ENCODE peak calls at places on chromosomes 6 and 20, in nine cellular contexts. H, T, R, D, B, X, A, L and O are unnamed samples.

GRCh38 chr20:14334306-14334930 is 3.0 kb downstream of the FLRT3 start:
- DNase-seq in X (peak; percentile 13), R (peak; percentile 70), L (no peak), D (peak; percentile 45), A (no peak), H (peak; percentile 49), B (peak; percentile 60), T (peak; percentile 75), O (peak; percentile 78)

GRCh38 chr20:24690408-24690807 is 221.0 kb downstream of the SYNDIG1 start:
- DNase-seq in L (peak; percentile 21), B (no peak), T (no peak), X (no peak), A (peak; percentile 5), H (no peak), R (no peak), D (no peak), O (no peak)

GRCh38 chr6:53326372-53327016 is 22.3 kb downstream of the ELOVL5 start:
- DNase-seq in L (no peak), R (peak; percentile 93), B (peak; percentile 94), X (no peak), T (no peak), H (no peak), D (no peak), A (no peak), O (peak; percentile 97)

GRCh38 chr6:134031696-134032255 is 20.6 kb downstream of the SLC2A12 start:
- DNase-seq in A (no peak), H (no peak), T (no peak), R (no peak), X (no peak), L (no peak), B (peak; percentile 19), D (no peak), O (no peak)

GRCh38 chr20:5510446-5510845 is 193.7 kb upstream of the PROKR2 start:
- DNase-seq in B (no peak), X (no peak), L (no peak), A (no peak), R (peak; percentile 13), H (no peak), D (no peak), T (peak; percentile 61), O (no peak)

GRCh38 chr6:108174371-108175175 is 8.8 kb downstream of the NR2E1 start:
- DNase-seq in B (peak; percentile 26), T (peak; percentile 84), H (no peak), D (no peak), X (no peak), A (peak; percentile 30), L (no peak), R (peak; percentile 64), O (no peak)

GRCh38 chr6:168196385-168196860 is 117.4 kb upstream of the FRMD1 start:
- DNase-seq in D (no peak), X (peak; percentile 75), B (no peak), A (no peak), T (no peak), R (no peak), H (no peak), L (no peak), O (peak; percentile 48)

GRCh38 chr6:56833873-56834272 is 121.0 kb upstream of the BEND6 start:
- DNase-seq in X (no peak), B (no peak), L (no peak), H (no peak), D (no peak), T (no peak), R (no peak), A (no peak), O (no peak)

GRCh38 chr6:3081965-3082364 is 13.7 kb downstream of the RIPK1 start:
- DNase-seq in T (no peak), D (no peak), A (no peak), H (no peak), X (no peak), B (no peak), R (no peak), L (no peak), O (no peak)

GRCh38 chr6:143279385-143279784 is 171.1 kb downstream of the ADAT2 start:
- DNase-seq in B (peak; percentile 26), D (no peak), T (peak; percentile 23), A (no peak), H (peak; percentile 79), L (no peak), R (peak; percentile 38), X (peak; percentile 5), O (peak; percentile 42)

GRCh38 chr6:32045811-32046449 is 7.7 kb downstream of the CYP21A2 start:
- DNase-seq in T (no peak), L (peak; percentile 82), B (no peak), R (no peak), A (no peak), D (no peak), X (no peak), H (no peak), O (no peak)

GRCh38 chr6:32047539-32047854 is 9.3 kb downstream of the CYP21A2 start:
- DNase-seq in L (no peak), H (no peak), A (no peak), T (no peak), R (no peak), X (no peak), B (no peak), D (no peak), O (no peak)

GRCh38 chr6:32047084-32047478 is 8.9 kb downstream of the CYP21A2 start:
- DNase-seq in A (no peak), L (peak; percentile 92), B (peak; percentile 66), T (no peak), X (no peak), H (no peak), D (no peak), R (peak; percentile 46), O (peak; percentile 43)

GRCh38 chr6:32047855-32048766 is 9.9 kb downstream of the CYP21A2 start:
- DNase-seq in H (peak; percentile 89), L (peak; percentile 86), T (peak; percentile 73), B (peak; percentile 49), A (peak; percentile 73), R (peak; percentile 65), D (peak; percentile 51), X (peak; percentile 63), O (peak; percentile 61)

GRCh38 chr6:32046450-32047083 is 8.4 kb downstream of the CYP21A2 start:
- DNase-seq in D (no peak), H (peak; percentile 56), B (peak; percentile 20), R (peak; percentile 31), A (no peak), L (peak; percentile 71), X (no peak), T (no peak), O (peak; percentile 25)
- TF ChIP-seq CTCF in D (no peak), H (peak; percentile 26), B (no peak), R (no peak), A (no peak), L (no peak), X (no peak), T (no peak), O (no peak)

DNA sequence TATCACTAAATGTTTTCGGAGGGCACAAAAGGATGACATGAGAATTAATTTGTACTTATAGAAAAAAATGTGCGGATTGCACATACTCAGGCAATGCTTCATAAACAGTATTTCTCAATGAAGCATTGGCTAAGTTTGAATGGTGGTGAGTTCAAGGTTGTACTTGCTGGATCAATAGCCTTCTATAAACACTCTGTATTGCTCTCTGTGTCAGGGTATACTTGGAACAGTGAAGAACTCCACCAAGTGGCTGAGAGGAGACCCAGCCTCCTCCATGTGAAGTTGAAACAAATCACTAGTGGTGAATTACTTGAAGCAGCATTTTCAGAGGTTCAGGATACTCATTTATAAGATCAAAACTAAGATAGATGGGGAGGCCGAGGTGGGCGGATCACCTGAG is 360.6 kb downstream of the RIMS1 start:
- DNase-seq in L (no peak), H (peak; percentile 16), R (no peak), B (no peak), A (no peak), X (no peak), T (peak; percentile 13), D (no peak), O (no peak)
- TF ChIP-seq CTCF in L (no peak), H (peak; percentile 44), R (no peak), B (no peak), A (no peak), X (no peak), T (no peak), D (no peak), O (no peak)

GRCh38 chr20:45890997-45891983 is at the start of the genes CTSA and NEURL2:
- DNase-seq in R (peak; percentile 95), T (peak; percentile 96), A (peak; percentile 87), L (peak; percentile 97), D (peak; percentile 94), B (peak; percentile 93), H (peak; percentile 92), X (peak; percentile 88), O (peak; percentile 89)

GRCh38 chr20:45893831-45894230 is 2.7 kb downstream of the CTSA start:
- DNase-seq in B (no peak), L (no peak), R (no peak), X (no peak), T (no peak), H (no peak), A (no peak), D (no peak), O (no peak)

GRCh38 chr20:45890077-45890996 is 671 bp downstream of the NEURL2 start:
- DNase-seq in T (peak; percentile 91), D (peak; percentile 72), L (peak; percentile 91), B (peak; percentile 82), R (peak; percentile 86), A (peak; percentile 57), X (peak; percentile 73), H (peak; percentile 92), O (no peak)

GRCh38 chr20:45892828-45893500 is 1.8 kb downstream of the CTSA start:
- DNase-seq in L (no peak), H (no peak), T (no peak), D (no peak), A (peak; percentile 42), X (no peak), R (no peak), B (no peak), O (no peak)

GRCh38 chr20:45892049-45892816 is 1.1 kb downstream of the CTSA start:
- DNase-seq in R (peak; percentile 42), T (no peak), B (no peak), D (peak; percentile 19), H (peak; percentile 35), L (no peak), A (no peak), X (no peak), O (peak; percentile 25)
- TF ChIP-seq CTCF in R (peak; percentile 28), T (peak; percentile 28), B (peak; percentile 18), D (no peak), H (peak; percentile 13), L (no peak), A (no peak), X (no peak), O (peak; percentile 17)

DNA sequence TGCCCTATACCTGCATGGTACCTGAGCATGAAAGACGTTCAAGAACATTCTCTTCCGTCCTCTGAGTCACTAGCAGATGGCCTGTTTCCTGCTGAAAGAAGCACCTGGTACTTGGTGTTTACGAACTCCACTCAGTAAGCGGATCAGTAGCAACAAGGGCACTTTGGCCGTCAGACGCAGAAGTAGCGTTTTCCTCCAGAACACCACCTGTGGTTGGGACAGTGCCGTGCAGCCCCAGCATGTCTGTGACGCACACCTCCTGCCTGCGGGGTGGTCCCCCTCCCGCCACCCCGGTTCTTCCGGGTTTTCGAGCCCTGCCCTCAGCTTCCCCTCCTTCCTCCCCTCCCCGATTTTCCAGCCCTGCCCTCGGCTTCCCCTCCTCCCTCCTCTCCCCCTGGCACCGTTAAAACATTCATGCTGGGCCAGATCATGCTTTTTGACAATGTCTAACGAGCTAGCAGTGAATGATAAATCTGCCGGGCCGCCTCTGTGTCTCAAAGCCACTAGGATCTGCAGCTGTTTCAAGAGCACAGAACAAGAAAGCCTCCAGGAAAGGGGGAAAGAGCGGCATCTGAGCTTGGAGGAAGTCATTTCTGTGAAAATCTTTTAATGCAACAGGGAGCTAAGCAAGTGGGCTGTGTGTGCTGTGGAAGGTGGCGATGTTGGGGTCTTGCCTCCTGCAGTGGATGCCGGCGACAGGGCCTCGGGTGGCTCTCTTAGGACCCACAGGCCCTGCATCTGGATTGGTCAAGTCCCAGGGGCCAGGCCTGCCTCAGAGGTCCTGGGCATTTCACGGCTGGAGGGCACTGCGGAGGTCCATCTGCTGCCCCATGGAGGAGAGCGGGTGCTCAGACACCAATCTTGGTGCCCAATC is 207.9 kb downstream of the ERMARD start:
- DNase-seq in R (no peak), B (no peak), A (peak; percentile 61), L (peak; percentile 58), H (peak; percentile 81), D (no peak), T (no peak), X (peak; percentile 49), O (no peak)
- TF ChIP-seq CTCF in R (no peak), B (no peak), A (peak; percentile 33), L (no peak), H (peak; percentile 32), D (no peak), T (no peak), X (peak; percentile 7), O (no peak)